ENCODE peak calls at places on chromosomes 5 and 9, in seven cellular contexts. G is esophagus muscularis mucosa, N is AG20443, M is left ventricle myocardium inferior, V is NCI-H460, Q is mesendoderm, J is LNCaP clone FGC. Z is an unnamed sample.

GRCh38 chr5:173324115-173325001 is 3.9 kb downstream of the STC2 start:
- DNase-seq in G (no peak), J (no peak), Q (no peak), N (peak), M (peak), V (no peak), Z (peak)

GRCh38 chr9:2291980-2292704 is 277.0 kb downstream of the SMARCA2 start:
- DNase-seq in Q (peak), J (peak), G (peak), M (no peak), N (peak), V (no peak), Z (peak)

GRCh38 chr5:178450121-178450631 is 140.0 kb downstream of the COL23A1 start:
- DNase-seq in N (no peak), V (no peak), G (no peak), Q (no peak), M (no peak), J (no peak), Z (no peak)

GRCh38 chr5:2685651-2686050 is 65.8 kb downstream of the IRX2 start:
- DNase-seq in V (no peak), G (no peak), N (no peak), J (no peak), M (no peak), Q (peak), Z (no peak)

GRCh38 chr9:103755441-103755840 is 338.7 kb upstream of the SMC2 start:
- DNase-seq in G (no peak), M (no peak), Q (no peak), N (no peak), V (no peak), J (no peak), Z (no peak)

GRCh38 chr5:14239951-14240350 is 96.8 kb downstream of the TRIO start:
- DNase-seq in V (no peak), G (no peak), Q (no peak), J (no peak), N (no peak), M (no peak), Z (no peak)

GRCh38 chr5:113271753-113272454 is 162.9 kb downstream of the TSSK1B start:
- DNase-seq in V (no peak), Q (no peak), G (no peak), N (no peak), J (no peak), M (no peak), Z (no peak)

GRCh38 chr9:77743381-77743780 is 95.3 kb upstream of the GNA14 start:
- DNase-seq in J (no peak), M (no peak), V (no peak), Q (no peak), G (no peak), N (peak), Z (no peak)

GRCh38 chr9:99878651-99879050 is 27.8 kb upstream of the STX17 start:
- DNase-seq in G (no peak), M (no peak), Q (no peak), J (no peak), V (no peak), N (peak), Z (no peak)

GRCh38 chr5:151155149-151155776 is 2.3 kb downstream of the ANXA6 start:
- DNase-seq in G (no peak), N (no peak), Q (no peak), M (no peak), V (no peak), J (no peak), Z (no peak)

GRCh38 chr5:9716838-9717281 is 86.7 kb upstream of the TAS2R1 start:
- DNase-seq in Q (peak), N (peak), M (no peak), G (peak), J (no peak), V (no peak), Z (no peak)

GRCh38 chr5:136197462-136198142 is 4.6 kb upstream of the SMIM32 start:
- DNase-seq in N (no peak), J (no peak), V (no peak), Q (no peak), G (peak), M (no peak), Z (no peak)

GRCh38 chr9:36276840-36277239 is 18.6 kb upstream of the GNE start:
- DNase-seq in G (no peak), N (peak), V (no peak), J (no peak), Q (no peak), M (no peak), Z (no peak)

GRCh38 chr5:149128023-149128875 is 13.0 kb upstream of the ABLIM3 start:
- DNase-seq in V (no peak), G (no peak), M (no peak), N (peak), J (no peak), Q (peak), Z (no peak)

GRCh38 chr5:120297621-120298020 is 166.5 kb upstream of the PRR16 start:
- DNase-seq in M (no peak), Q (no peak), G (no peak), N (peak), V (no peak), J (no peak), Z (no peak)

GRCh38 chr5:173789031-173789920 is 98.9 kb upstream of the CPEB4 start:
- DNase-seq in M (no peak), V (no peak), G (no peak), N (peak), Q (no peak), J (no peak), Z (peak)

GRCh38 chr9:32705059-32705458 is 69.6 kb upstream of the TAF1L start:
- DNase-seq in N (peak), V (no peak), Q (peak), J (no peak), M (no peak), G (no peak), Z (peak)

GRCh38 chr5:149427374-149427773 is 48.3 kb upstream of the IL17B start:
- DNase-seq in J (no peak), M (no peak), V (no peak), N (no peak), G (no peak), Q (no peak), Z (no peak)

GRCh38 chr9:35114921-35115341 is 731 bp downstream of the ATOSB start:
- DNase-seq in V (no peak), Q (peak), N (peak), G (no peak), M (peak), J (no peak), Z (peak)

GRCh38 chr9:112268421-112268820 is 65.0 kb downstream of the PTBP3 start:
- DNase-seq in N (no peak), Q (no peak), J (no peak), G (no peak), M (no peak), V (no peak), Z (no peak)

GRCh38 chr5:18807256-18808193 is 1173.3 kb downstream of the TAF11L14 start:
- DNase-seq in N (no peak), G (no peak), Q (no peak), M (no peak), V (no peak), J (no peak), Z (no peak)

GRCh38 chr5:67020231-67020630 is 176.4 kb downstream of the CD180 start:
- DNase-seq in M (no peak), G (no peak), N (no peak), Q (no peak), J (no peak), V (no peak), Z (no peak)

GRCh38 chr5:137296213-137296702 is 202.9 kb downstream of the SPOCK1 start:
- DNase-seq in J (no peak), G (no peak), M (no peak), Q (no peak), N (no peak), V (no peak), Z (no peak)

GRCh38 chr5:180370861-180371641 is 17.9 kb upstream of the GFPT2 start:
- DNase-seq in Q (no peak), N (peak), J (no peak), G (no peak), M (peak), V (no peak), Z (no peak)

GRCh38 chr5:132064738-132065331 is 4.4 kb downstream of the IL3 start:
- DNase-seq in M (peak), V (peak), Q (peak), J (peak), G (no peak), N (peak), Z (peak)

GRCh38 chr9:16221350-16221749 is 649.1 kb downstream of the BNC2 start:
- DNase-seq in V (no peak), G (no peak), N (no peak), J (no peak), Q (no peak), M (peak), Z (peak)

GRCh38 chr5:5584236-5584749 is 161.8 kb downstream of the ICE1 start:
- DNase-seq in Q (no peak), V (no peak), J (no peak), M (no peak), N (no peak), G (peak), Z (no peak)

GRCh38 chr5:81763294-81763928 is 12.5 kb upstream of the SSBP2 start:
- DNase-seq in G (no peak), V (no peak), J (no peak), M (no peak), Q (no peak), N (no peak), Z (no peak)

GRCh38 chr5:80219381-80219780 is 36.5 kb downstream of the SERINC5 start:
- DNase-seq in M (no peak), J (no peak), Q (no peak), V (no peak), G (no peak), N (no peak), Z (no peak)

GRCh38 chr9:127943746-127944145 is 6.1 kb upstream of the DPM2 start:
- DNase-seq in Q (peak), G (peak), J (no peak), V (peak), M (peak), N (peak), Z (peak)

Z was measured in adrenal gland.